ENCODE peak calls at places on chromosomes 2 and 18, in six cellular contexts. I is HFF-Myc; V is endothelial cell of umbilical vein; N is stimulated activated CD4-positive, alpha-beta T cell treated with anti-CD3 and anti-CD28 coated beads, Interleukin-4, amount 100 ng/mL, for 1 hour; Q is ecto neural progenitor cell; S is EH. F is an unnamed sample.

GRCh38 chr2:71566271-71566858 is 113.0 kb downstream of the DYSF start:
- DNase-seq in I (no peak), V (no peak), N (no peak), Q (no peak), S (peak), F (no peak)

GRCh38 chr2:42336361-42336965 is 24.6 kb downstream of the COX7A2L start:
- DNase-seq in I (no peak), V (no peak), N (no peak), Q (no peak), S (no peak), F (no peak)

GRCh38 chr2:214492152-214492551 is 81.3 kb downstream of the VWC2L start:
- DNase-seq in I (no peak), V (no peak), N (no peak), Q (no peak), S (no peak), F (no peak)

GRCh38 chr2:27075219-27075871 is 3.1 kb upstream of the EMILIN1 start:
- DNase-seq in I (no peak), V (peak), N (peak), Q (no peak), S (no peak), F (no peak)

GRCh38 chr2:85997016-85997970 is 108.4 kb downstream of the POLR1A start:
- DNase-seq in I (no peak), V (no peak), N (no peak), Q (no peak), S (peak), F (no peak)

GRCh38 chr18:56043691-56044090 is 455.7 kb upstream of the TCF4 start:
- DNase-seq in I (no peak), V (peak), N (no peak), Q (peak), S (no peak), F (no peak)

GRCh38 chr2:29766191-29766590 is 155.2 kb downstream of the ALK start:
- DNase-seq in I (no peak), V (no peak), N (no peak), Q (no peak), S (peak), F (no peak)

GRCh38 chr18:73752546-73752945 is 395.1 kb downstream of the FBXO15 start:
- DNase-seq in I (no peak), V (no peak), N (no peak), Q (no peak), S (peak), F (no peak)

GRCh38 chr2:34828481-34828880 is 1229.4 kb upstream of the FAM98A start:
- DNase-seq in I (no peak), V (no peak), N (no peak), Q (no peak), S (no peak), F (no peak)

GRCh38 chr18:50847192-50847591 is 27.4 kb upstream of the MRO start:
- DNase-seq in I (no peak), V (no peak), N (no peak), Q (no peak), S (peak), F (no peak)

GRCh38 chr18:44758821-44759624 is 78.3 kb downstream of the SETBP1 start:
- DNase-seq in I (no peak), V (no peak), N (peak), Q (no peak), S (no peak), F (no peak)

GRCh38 chr2:188444106-188444835 is 152.6 kb downstream of the GULP1 start:
- DNase-seq in I (no peak), V (peak), N (no peak), Q (no peak), S (peak), F (no peak)

GRCh38 chr18:42413870-42414269 is 458.8 kb downstream of the PIK3C3 start:
- DNase-seq in I (no peak), V (no peak), N (no peak), Q (no peak), S (peak), F (no peak)

GRCh38 chr2:127416486-127417001 is 1.7 kb upstream of the PROC start:
- DNase-seq in I (no peak), V (no peak), N (no peak), Q (no peak), S (no peak), F (no peak)

GRCh38 chr18:21682276-21683051 is 22.1 kb downstream of the ABHD3 start:
- DNase-seq in I (no peak), V (peak), N (no peak), Q (no peak), S (peak), F (no peak)

GRCh38 chr18:33020877-33021276 is 248.1 kb upstream of the KLHL14 start:
- DNase-seq in I (no peak), V (no peak), N (no peak), Q (no peak), S (no peak), F (no peak)

GRCh38 chr2:38634684-38635083 is 31.2 kb upstream of the GALM start:
- DNase-seq in I (no peak), V (no peak), N (no peak), Q (no peak), S (peak), F (no peak)

GRCh38 chr2:831225-831536 is 119.5 kb upstream of the SNTG2 start:
- DNase-seq in I (no peak), V (no peak), N (no peak), Q (no peak), S (no peak), F (no peak)

GRCh38 chr2:5140367-5140766 is 551.8 kb upstream of the SOX11 start:
- DNase-seq in I (no peak), V (no peak), N (no peak), Q (no peak), S (peak), F (no peak)